ENCODE peak calls at places on chromosomes 4 and X, in six cellular contexts. K is GM10248, S is neural crest cell, Q is NCI-H1092, I is GM23248, W is fibroblast of lung. Y is an unnamed sample.

GRCh38 chr4:89251396-89251795 is 56.2 kb downstream of the GPRIN3 start:
- DNase-seq in S (no peak), I (no peak), K (no peak), W (no peak), Q (no peak), Y (no peak)

GRCh38 chr4:26992657-26993361 is 132.2 kb downstream of the STIM2 start:
- DNase-seq in K (peak), W (peak), S (no peak), Q (no peak), I (peak), Y (no peak)

GRCh38 chr4:40585201-40585789 is 44.4 kb downstream of the RBM47 start:
- DNase-seq in Q (no peak), I (no peak), S (no peak), K (no peak), W (no peak), Y (no peak)

GRCh38 chrX:19697416-19697815 is 182.1 kb upstream of the MAP3K15 start:
- DNase-seq in I (peak), W (no peak), Q (no peak), S (no peak), K (no peak), Y (no peak)

GRCh38 chrX:25968920-25969319 is 169.2 kb upstream of the MAGEB18 start:
- DNase-seq in W (peak), K (no peak), Q (peak), I (no peak), S (peak), Y (no peak)

GRCh38 chrX:83916525-83916924 is 55.6 kb downstream of the CYLC1 start:
- DNase-seq in W (no peak), K (peak), I (peak), Q (no peak), S (peak), Y (no peak)

GRCh38 chr4:172287112-172287511 is 473.9 kb downstream of the GALNTL6 start:
- DNase-seq in Q (no peak), W (no peak), I (no peak), K (no peak), S (no peak), Y (no peak)

GRCh38 chr4:153408932-153409331 is 57.2 kb upstream of the TMEM131L start:
- DNase-seq in W (peak), Q (no peak), K (no peak), I (no peak), S (no peak), Y (no peak)

GRCh38 chr4:31283689-31284088 is 563.5 kb downstream of the PCDH7 start:
- DNase-seq in I (no peak), W (no peak), K (no peak), S (no peak), Q (no peak), Y (no peak)

GRCh38 chr4:71907782-71908181 is 123.9 kb upstream of the GC start:
- DNase-seq in I (no peak), S (no peak), K (no peak), W (no peak), Q (no peak), Y (no peak)

GRCh38 chr4:152640058-152640921 is 39.5 kb downstream of the TMEM154 start:
- DNase-seq in S (no peak), Q (no peak), K (no peak), I (peak), W (peak), Y (peak)

GRCh38 chrX:104668550-104668949 is 102.6 kb downstream of the IL1RAPL2 start:
- DNase-seq in I (peak), W (peak), S (no peak), Q (no peak), K (no peak), Y (no peak)

GRCh38 chr4:4852591-4853362 is 6.7 kb upstream of the MSX1 start:
- DNase-seq in S (peak), Q (no peak), I (peak), K (no peak), W (peak), Y (no peak)

GRCh38 chr4:87521757-87522374 is 7.3 kb downstream of the SPARCL1 start:
- DNase-seq in W (peak), S (no peak), I (peak), K (no peak), Q (peak), Y (peak)

GRCh38 chr4:66097271-66097670 is 427.0 kb upstream of the EPHA5 start:
- DNase-seq in K (no peak), Q (peak), S (no peak), W (no peak), I (no peak), Y (no peak)

GRCh38 chr4:33941854-33942253 is 2302.5 kb downstream of the ARAP2 start:
- DNase-seq in K (no peak), I (no peak), Q (no peak), W (no peak), S (no peak), Y (no peak)

GRCh38 chr4:143359794-143360193 is 23.1 kb downstream of the GAB1 start:
- DNase-seq in S (no peak), I (no peak), K (no peak), W (no peak), Q (no peak), Y (no peak)

GRCh38 chr4:74364649-74365491 is at the start of gene EREG:
- DNase-seq in W (peak), I (peak), K (peak), S (peak), Q (no peak), Y (peak)

GRCh38 chr4:177369372-177369771 is 59.7 kb downstream of the NEIL3 start:
- DNase-seq in S (no peak), I (peak), W (peak), Q (no peak), K (no peak), Y (no peak)

GRCh38 chrX:1392376-1393130 is 640 bp upstream of the SLC25A6 start:
- DNase-seq in S (peak), Q (no peak), I (peak), K (peak), W (peak), Y (peak)

GRCh38 chr4:79466621-79467020 is 58.6 kb upstream of the GK2 start:
- DNase-seq in S (no peak), W (peak), Q (no peak), K (no peak), I (peak), Y (peak)

GRCh38 chr4:141571368-141571767 is 65.0 kb upstream of the IL15 start:
- DNase-seq in S (no peak), K (no peak), W (peak), I (peak), Q (no peak), Y (peak)

GRCh38 chr4:3412257-3413020 is 29.3 kb upstream of the HGFAC start:
- DNase-seq in W (no peak), Q (no peak), S (no peak), K (no peak), I (no peak), Y (no peak)

GRCh38 chrX:34578237-34578636 is 78.8 kb downstream of the TMEM47 start:
- DNase-seq in W (peak), Q (no peak), I (peak), K (no peak), S (peak), Y (peak)

GRCh38 chr4:14837860-14838259 is 164.4 kb upstream of the CPEB2 start:
- DNase-seq in S (no peak), W (no peak), Q (no peak), I (peak), K (no peak), Y (no peak)

Y was measured in fibroblast of gingiva.